ENCODE peak calls at places on chromosome 13, in six cellular contexts. One of them, this sample, is unnamed. For H3K36me3, the result is how much of the 10 kb centered on the place peaks cover.

GRCh38 chr13:59906413-59907027 is 257.2 kb downstream of the DIAPH3 start:
- DNase-seq in HepG2: peak
- DNase-seq in GM12878: no peak
- DNase-seq in K562: no peak
- DNase-seq in HCT116: peak
- DNase-seq in SK-N-SH: peak
- DNase-seq in this sample: peak

GRCh38 chr13:108573455-108573854 is 56.0 kb upstream of the MYO16 start:
- DNase-seq in HCT116: no peak
- DNase-seq in K562: no peak
- DNase-seq in SK-N-SH: no peak
- DNase-seq in GM12878: no peak
- DNase-seq in HepG2: no peak
- DNase-seq in this sample: no peak

GRCh38 chr13:91375119-91375729 is 23.2 kb upstream of the GPC5 start:
- DNase-seq in HCT116: no peak
- DNase-seq in HepG2: no peak
- DNase-seq in GM12878: no peak
- DNase-seq in SK-N-SH: peak
- DNase-seq in K562: peak
- DNase-seq in this sample: peak

GRCh38 chr13:60852886-60853285 is 455.9 kb downstream of the TDRD3 start:
- DNase-seq in HCT116: no peak
- DNase-seq in K562: no peak
- DNase-seq in GM12878: no peak
- DNase-seq in SK-N-SH: no peak
- DNase-seq in HepG2: no peak
- DNase-seq in this sample: no peak

GRCh38 chr13:73521291-73521626 is 462.5 kb downstream of the KLF5 start:
- DNase-seq in GM12878: no peak
- DNase-seq in SK-N-SH: no peak
- DNase-seq in HCT116: no peak
- DNase-seq in K562: no peak
- DNase-seq in HepG2: no peak
- DNase-seq in this sample: no peak

GRCh38 chr13:110874508-110874960 is 40.3 kb downstream of the ANKRD10 start:
- DNase-seq in HCT116: peak
- DNase-seq in GM12878: no peak
- DNase-seq in SK-N-SH: peak
- DNase-seq in HepG2: peak
- DNase-seq in K562: peak
- DNase-seq in this sample: peak

GRCh38 chr13:66076417-66076816 is 1153.7 kb downstream of the PCDH9 start:
- DNase-seq in HepG2: no peak
- DNase-seq in SK-N-SH: no peak
- DNase-seq in GM12878: no peak
- DNase-seq in K562: no peak
- DNase-seq in HCT116: no peak
- DNase-seq in this sample: no peak

GRCh38 chr13:22312405-22312803 is 641.5 kb downstream of the FGF9 start:
- DNase-seq in GM12878: no peak
- DNase-seq in HepG2: no peak
- DNase-seq in SK-N-SH: no peak
- DNase-seq in K562: no peak
- DNase-seq in HCT116: no peak
- DNase-seq in this sample: no peak

GRCh38 chr13:63954683-63955082 is 2539.0 kb upstream of the PCDH20 start:
- DNase-seq in HCT116: no peak
- DNase-seq in K562: no peak
- DNase-seq in HepG2: no peak
- DNase-seq in GM12878: no peak
- DNase-seq in SK-N-SH: no peak
- DNase-seq in this sample: peak

GRCh38 chr13:78993792-78994191 is 334.8 kb upstream of the OBI1 start:
- DNase-seq in HCT116: no peak
- DNase-seq in SK-N-SH: no peak
- DNase-seq in GM12878: peak
- DNase-seq in K562: no peak
- DNase-seq in HepG2: no peak
- DNase-seq in this sample: peak

GRCh38 chr13:50549221-50549942 is 294.1 kb downstream of the DLEU7 start:
- DNase-seq in HCT116: no peak
- DNase-seq in GM12878: no peak
- DNase-seq in HepG2: no peak
- DNase-seq in SK-N-SH: no peak
- DNase-seq in K562: no peak
- DNase-seq in this sample: no peak

GRCh38 chr13:61765181-61765742 is 349.6 kb upstream of the PCDH20 start:
- DNase-seq in K562: no peak
- DNase-seq in HCT116: no peak
- DNase-seq in SK-N-SH: no peak
- DNase-seq in GM12878: no peak
- DNase-seq in HepG2: no peak
- DNase-seq in this sample: no peak

GRCh38 chr13:90968510-90968909 is 379.0 kb upstream of the MIR17HG start:
- DNase-seq in K562: no peak
- DNase-seq in SK-N-SH: peak
- DNase-seq in HepG2: peak
- DNase-seq in GM12878: no peak
- DNase-seq in HCT116: peak
- DNase-seq in this sample: peak

GRCh38 chr13:96248103-96248502 is 158.2 kb downstream of the HS6ST3 start:
- DNase-seq in HCT116: no peak
- DNase-seq in GM12878: no peak
- DNase-seq in HepG2: no peak
- DNase-seq in K562: no peak
- DNase-seq in SK-N-SH: no peak
- DNase-seq in this sample: peak

GRCh38 chr13:103883152-103883551 is 816.9 kb upstream of the SLC10A2 start:
- DNase-seq in HCT116: peak
- DNase-seq in HepG2: peak
- DNase-seq in GM12878: no peak
- DNase-seq in SK-N-SH: peak
- DNase-seq in K562: no peak
- DNase-seq in this sample: peak

GRCh38 chr13:91105270-91105669 is 242.2 kb upstream of the MIR17HG start:
- DNase-seq in HCT116: no peak
- DNase-seq in K562: no peak
- DNase-seq in HepG2: no peak
- DNase-seq in SK-N-SH: no peak
- DNase-seq in GM12878: no peak
- DNase-seq in this sample: no peak

GRCh38 chr13:95176611-95177259 is 124.5 kb downstream of the ABCC4 start:
- DNase-seq in SK-N-SH: no peak
- DNase-seq in K562: no peak
- DNase-seq in HepG2: no peak
- DNase-seq in HCT116: no peak
- DNase-seq in GM12878: no peak
- DNase-seq in this sample: no peak

GRCh38 chr13:110338441-110339101 is 31.5 kb downstream of the COL4A2 start:
- DNase-seq in SK-N-SH: no peak
- DNase-seq in GM12878: no peak
- DNase-seq in HCT116: no peak
- DNase-seq in HepG2: no peak
- DNase-seq in K562: no peak
- DNase-seq in this sample: no peak

GRCh38 chr13:49637989-49638388 is 9.7 kb downstream of the ARL11 start:
- DNase-seq in GM12878: no peak
- DNase-seq in SK-N-SH: no peak
- DNase-seq in HCT116: no peak
- DNase-seq in HepG2: no peak
- DNase-seq in K562: no peak
- DNase-seq in this sample: no peak

GRCh38 chr13:109500146-109500773 is 286.1 kb downstream of the IRS2 start:
- DNase-seq in SK-N-SH: peak
- DNase-seq in HCT116: no peak
- DNase-seq in HepG2: no peak
- DNase-seq in K562: no peak
- DNase-seq in GM12878: no peak
- DNase-seq in this sample: peak

GRCh38 chr13:23443110-23443509 is 9.6 kb upstream of the SACS start:
- DNase-seq in SK-N-SH: no peak
- DNase-seq in HCT116: no peak
- DNase-seq in HepG2: no peak
- DNase-seq in K562: no peak
- DNase-seq in GM12878: no peak
- DNase-seq in this sample: no peak

GRCh38 chr13:100547805-100548204 is 40.8 kb downstream of the GGACT start:
- DNase-seq in K562: no peak
- DNase-seq in HCT116: no peak
- DNase-seq in SK-N-SH: peak
- DNase-seq in GM12878: no peak
- DNase-seq in HepG2: no peak
- DNase-seq in this sample: no peak

GRCh38 chr13:72823081-72823480 is 41.1 kb downstream of the PIBF1 start:
- DNase-seq in HepG2: no peak
- DNase-seq in GM12878: no peak
- DNase-seq in HCT116: no peak
- DNase-seq in K562: no peak
- DNase-seq in SK-N-SH: no peak
- DNase-seq in this sample: no peak

GRCh38 chr13:30739646-30740642 is 4.6 kb downstream of the ALOX5AP start:
- DNase-seq in K562: no peak
- DNase-seq in SK-N-SH: no peak
- DNase-seq in HepG2: no peak
- DNase-seq in GM12878: peak
- DNase-seq in HCT116: peak
- DNase-seq in this sample: no peak

GRCh38 chr13:40681341-40682051 is 15.1 kb upstream of the FOXO1 start:
- DNase-seq in HepG2: no peak
- DNase-seq in HCT116: no peak
- DNase-seq in SK-N-SH: peak
- DNase-seq in K562: peak
- DNase-seq in GM12878: no peak
- DNase-seq in this sample: no peak

GRCh38 chr13:27401210-27401609 is 23.2 kb upstream of the GTF3A start:
- DNase-seq in HCT116: no peak
- DNase-seq in K562: no peak
- DNase-seq in GM12878: no peak
- DNase-seq in HepG2: no peak
- DNase-seq in SK-N-SH: no peak
- DNase-seq in this sample: no peak

GRCh38 chr13:27403727-27404385 is 20.6 kb upstream of the GTF3A start:
- DNase-seq in SK-N-SH: no peak
- DNase-seq in HepG2: peak
- DNase-seq in K562: no peak
- DNase-seq in GM12878: no peak
- DNase-seq in HCT116: no peak
- DNase-seq in this sample: no peak

GRCh38 chr13:27405521-27406134 is 18.8 kb upstream of the GTF3A start:
- DNase-seq in SK-N-SH: no peak
- DNase-seq in HCT116: no peak
- DNase-seq in GM12878: no peak
- DNase-seq in K562: peak
- DNase-seq in HepG2: no peak
- DNase-seq in this sample: no peak

GRCh38 chr13:27404680-27405079 is 19.7 kb upstream of the GTF3A start:
- DNase-seq in HepG2: no peak
- DNase-seq in HCT116: no peak
- DNase-seq in K562: no peak
- DNase-seq in GM12878: no peak
- DNase-seq in SK-N-SH: no peak
- DNase-seq in this sample: no peak

GRCh38 chr13:27403252-27403678 is 21.2 kb upstream of the GTF3A start:
- DNase-seq in GM12878: no peak
- DNase-seq in HCT116: no peak
- DNase-seq in SK-N-SH: no peak
- DNase-seq in K562: no peak
- DNase-seq in HepG2: no peak
- DNase-seq in this sample: peak
- H3K4me2 ChIP-seq in GM12878: no peak
- H3K4me2 ChIP-seq in HCT116: no peak
- H3K4me2 ChIP-seq in SK-N-SH: no peak
- H3K4me2 ChIP-seq in K562: no peak
- H3K4me2 ChIP-seq in HepG2: peak
- H3K4me2 ChIP-seq in this sample: peak

GRCh38 chr13:98821372-98822237 is 69.1 kb upstream of the SLC15A1 start:
- DNase-seq in GM12878: no peak
- DNase-seq in HCT116: no peak
- DNase-seq in SK-N-SH: peak
- DNase-seq in HepG2: peak
- DNase-seq in K562: no peak
- DNase-seq in this sample: peak
- H3K36me3 ChIP-seq in GM12878: under half
- H3K36me3 ChIP-seq in HCT116: under half
- H3K36me3 ChIP-seq in SK-N-SH: under half
- H3K36me3 ChIP-seq in HepG2: under half
- H3K36me3 ChIP-seq in K562: under half
- H3K36me3 ChIP-seq in this sample: under half

GRCh38 chr13:26965058-26965380 is 204.4 kb upstream of the GPR12 start:
- DNase-seq in GM12878: no peak
- DNase-seq in HepG2: no peak
- DNase-seq in SK-N-SH: no peak
- DNase-seq in HCT116: no peak
- DNase-seq in K562: no peak
- DNase-seq in this sample: no peak

GRCh38 chr13:26965976-26966375 is 205.4 kb upstream of the GPR12 start:
- DNase-seq in SK-N-SH: no peak
- DNase-seq in GM12878: no peak
- DNase-seq in K562: no peak
- DNase-seq in HepG2: no peak
- DNase-seq in HCT116: no peak
- DNase-seq in this sample: no peak

GRCh38 chr13:26961890-26962615 is 201.5 kb upstream of the GPR12 start:
- DNase-seq in K562: peak
- DNase-seq in HepG2: peak
- DNase-seq in SK-N-SH: no peak
- DNase-seq in HCT116: no peak
- DNase-seq in GM12878: no peak
- DNase-seq in this sample: no peak

GRCh38 chr13:26964278-26965057 is 203.9 kb upstream of the GPR12 start:
- DNase-seq in SK-N-SH: no peak
- DNase-seq in HepG2: no peak
- DNase-seq in HCT116: no peak
- DNase-seq in K562: no peak
- DNase-seq in GM12878: no peak
- DNase-seq in this sample: peak

GRCh38 chr13:26962671-26963070 is 202.1 kb upstream of the GPR12 start:
- DNase-seq in SK-N-SH: no peak
- DNase-seq in HepG2: no peak
- DNase-seq in GM12878: no peak
- DNase-seq in HCT116: no peak
- DNase-seq in K562: no peak
- DNase-seq in this sample: no peak
- TF ChIP-seq REST in SK-N-SH: no peak
- TF ChIP-seq REST in HepG2: no peak
- TF ChIP-seq REST in GM12878: no peak
- TF ChIP-seq REST in HCT116: no peak
- TF ChIP-seq REST in K562: no peak
- TF ChIP-seq REST in this sample: no peak

DNA sequence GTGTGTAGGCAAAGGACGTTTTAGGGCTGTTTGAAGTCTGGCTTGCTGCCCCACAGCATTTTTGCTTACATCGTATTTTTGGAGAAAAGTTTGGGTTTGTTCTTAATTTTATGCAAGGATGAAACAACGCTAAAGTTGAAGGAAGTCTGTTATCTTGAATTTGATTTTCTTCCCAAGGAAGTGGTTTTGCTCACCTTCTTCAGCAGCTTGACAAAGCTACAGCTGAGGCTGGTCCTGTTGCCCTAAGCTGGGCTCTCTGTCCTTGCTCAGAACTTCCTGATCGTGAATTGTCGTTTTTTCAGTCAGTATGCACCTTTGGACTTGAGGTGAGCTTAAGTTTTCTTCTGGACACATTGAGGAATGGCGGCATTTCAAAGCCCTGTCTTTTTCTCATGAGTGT is 62.1 kb upstream of the GSX1 start:
- DNase-seq in SK-N-SH: no peak
- DNase-seq in K562: no peak
- DNase-seq in GM12878: no peak
- DNase-seq in HCT116: no peak
- DNase-seq in HepG2: no peak
- DNase-seq in this sample: no peak
- H3K4me2 ChIP-seq in SK-N-SH: no peak
- H3K4me2 ChIP-seq in K562: no peak
- H3K4me2 ChIP-seq in GM12878: no peak
- H3K4me2 ChIP-seq in HCT116: no peak
- H3K4me2 ChIP-seq in HepG2: no peak
- H3K4me2 ChIP-seq in this sample: no peak